ENCODE peak calls at places on chromosomes 7 and 10, in seven cellular contexts. T is amniotic epithelial cell; E is hypothalamus; Z is AG04450; D is neuronal stem cell; I is GF-D8; U is stimulated activated CD4-positive, alpha-beta T cell treated with anti-CD3 and anti-CD28 coated beads, Interleukin-2, amount 100 ng/mL, for 24 hours. L is an unnamed sample.

GRCh38 chr10:132900211-132900756 is 42.1 kb downstream of the CFAP46 start:
- DNase-seq in T (no peak), E (no peak), Z (no peak), D (no peak), I (no peak), U (no peak), L (no peak)

GRCh38 chr7:127897704-127898454 is 133.4 kb downstream of the LRRC4 start:
- DNase-seq in T (no peak), E (no peak), Z (no peak), D (no peak), I (no peak), U (peak; percentile 19), L (no peak)

GRCh38 chr10:17290226-17290625 is 62.2 kb downstream of the VIM start:
- DNase-seq in T (no peak), E (no peak), Z (no peak), D (no peak), I (no peak), U (no peak), L (peak; percentile 36)

GRCh38 chr10:60944159-60944909 is at the start of gene RHOBTB1:
- DNase-seq in T (peak; percentile 69), E (peak; percentile 68), Z (no peak), D (peak; percentile 64), I (no peak), U (peak; percentile 40), L (peak; percentile 76)

GRCh38 chr10:42970451-42971250 is 106.2 kb upstream of the RET start:
- DNase-seq in T (no peak), E (no peak), Z (no peak), D (no peak), I (no peak), U (no peak), L (no peak)

GRCh38 chr10:107165007-107165406 is 501 bp upstream of the SORCS1 start:
- DNase-seq in T (no peak), E (no peak), Z (no peak), D (peak; percentile 9), I (no peak), U (no peak), L (no peak)

GRCh38 chr7:46201966-46202365 is 280.9 kb upstream of the IGFBP3 start:
- DNase-seq in T (no peak), E (no peak), Z (no peak), D (no peak), I (no peak), U (no peak), L (no peak)

GRCh38 chr10:72821606-72822005 is 71.9 kb upstream of the OIT3 start:
- DNase-seq in T (peak; percentile 85), E (no peak), Z (no peak), D (no peak), I (no peak), U (no peak), L (no peak)

GRCh38 chr7:33903770-33904679 is 1.3 kb upstream of the BMPER start:
- DNase-seq in T (peak; percentile 25), E (peak; percentile 3), Z (no peak), D (peak; percentile 54), I (no peak), U (peak; percentile 51), L (peak; percentile 73)

GRCh38 chr7:5677538-5678294 is 103.7 kb downstream of the RNF216 start:
- DNase-seq in T (peak; percentile 63), E (no peak), Z (peak; percentile 47), D (peak; percentile 54), I (peak; percentile 79), U (peak; percentile 52), L (peak; percentile 83)

GRCh38 chr10:119518176-119518575 is 24.3 kb downstream of the RGS10 start:
- DNase-seq in T (no peak), E (no peak), Z (no peak), D (no peak), I (no peak), U (no peak), L (no peak)

GRCh38 chr7:98679741-98680140 is 62.7 kb downstream of the NPTX2 start:
- DNase-seq in T (no peak), E (no peak), Z (no peak), D (no peak), I (no peak), U (no peak), L (no peak)

GRCh38 chr10:94617389-94617944 is 66.1 kb upstream of the CYP2C18 start:
- DNase-seq in T (no peak), E (no peak), Z (no peak), D (no peak), I (no peak), U (no peak), L (no peak)

GRCh38 chr10:130193493-130194193 is 57.5 kb downstream of the GLRX3 start:
- DNase-seq in T (no peak), E (no peak), Z (no peak), D (no peak), I (no peak), U (no peak), L (no peak)

GRCh38 chr10:127935115-127935561 is 28.2 kb downstream of the PTPRE start:
- DNase-seq in T (no peak), E (peak; percentile 62), Z (no peak), D (no peak), I (no peak), U (no peak), L (no peak)

GRCh38 chr7:138668197-138668596 is 33.0 kb downstream of the SVOPL start:
- DNase-seq in T (peak; percentile 24), E (no peak), Z (no peak), D (no peak), I (peak; percentile 63), U (no peak), L (no peak)

GRCh38 chr10:100124097-100124496 is 42.4 kb upstream of the CPN1 start:
- DNase-seq in T (no peak), E (no peak), Z (no peak), D (no peak), I (no peak), U (no peak), L (no peak)

GRCh38 chr10:71389768-71390434 is 6.8 kb upstream of the CDH23 start:
- DNase-seq in T (no peak), E (no peak), Z (no peak), D (no peak), I (no peak), U (no peak), L (no peak)

L was measured in fibroblast of the aortic adventitia.